ENCODE peak calls at places on chromosomes 5 and 9, in six cellular contexts. O is DND-41, N is uterus, C is lower lobe of right lung, A is breast epithelium, M is transverse colon. W is an unnamed sample.

GRCh38 chr5:1105350-1106265 is 6.3 kb downstream of the SLC12A7 start:
- DNase-seq in O (peak), N (no peak), C (no peak), A (no peak), M (peak), W (peak)

GRCh38 chr5:150573867-150574817 is 66.2 kb downstream of the NDST1 start:
- DNase-seq in O (no peak), N (no peak), C (no peak), A (peak), M (no peak), W (no peak)

GRCh38 chr9:27413507-27414214 is 110.4 kb upstream of the IFNK start:
- DNase-seq in O (no peak), N (no peak), C (no peak), A (no peak), M (no peak), W (peak)

GRCh38 chr5:179806250-179807045 is at the start of gene MGAT4B:
- DNase-seq in O (peak), N (peak), C (peak), A (peak), M (peak), W (peak)

GRCh38 chr9:120659617-120660169 is 54.6 kb downstream of the MEGF9 start:
- DNase-seq in O (no peak), N (no peak), C (no peak), A (no peak), M (no peak), W (no peak)

GRCh38 chr9:95939472-95939871 is 64.0 kb downstream of the ERCC6L2 start:
- DNase-seq in O (no peak), N (no peak), C (no peak), A (no peak), M (no peak), W (no peak)

GRCh38 chr9:86500667-86501435 is 146.6 kb upstream of the TUT7 start:
- DNase-seq in O (no peak), N (no peak), C (no peak), A (no peak), M (no peak), W (no peak)

GRCh38 chr9:2261421-2262103 is 246.4 kb downstream of the SMARCA2 start:
- DNase-seq in O (no peak), N (no peak), C (no peak), A (no peak), M (no peak), W (no peak)

GRCh38 chr9:98549401-98549800 is 159.3 kb downstream of the GABBR2 start:
- DNase-seq in O (no peak), N (no peak), C (no peak), A (no peak), M (no peak), W (no peak)

GRCh38 chr5:56589486-56589870 is 225.9 kb upstream of the MAP3K1 start:
- DNase-seq in O (no peak), N (no peak), C (no peak), A (no peak), M (no peak), W (no peak)
- H3K4me3 ChIP-seq in O (no peak), N (no peak), C (no peak), A (no peak), M (no peak), W (no peak)

GRCh38 chr5:6718161-6718681 is 5.0 kb downstream of the TENT4A start:
- DNase-seq in O (no peak), N (no peak), C (no peak), A (no peak), M (no peak), W (no peak)
- H3K4me3 ChIP-seq in O (no peak), N (no peak), C (no peak), A (no peak), M (no peak), W (no peak)

DNA sequence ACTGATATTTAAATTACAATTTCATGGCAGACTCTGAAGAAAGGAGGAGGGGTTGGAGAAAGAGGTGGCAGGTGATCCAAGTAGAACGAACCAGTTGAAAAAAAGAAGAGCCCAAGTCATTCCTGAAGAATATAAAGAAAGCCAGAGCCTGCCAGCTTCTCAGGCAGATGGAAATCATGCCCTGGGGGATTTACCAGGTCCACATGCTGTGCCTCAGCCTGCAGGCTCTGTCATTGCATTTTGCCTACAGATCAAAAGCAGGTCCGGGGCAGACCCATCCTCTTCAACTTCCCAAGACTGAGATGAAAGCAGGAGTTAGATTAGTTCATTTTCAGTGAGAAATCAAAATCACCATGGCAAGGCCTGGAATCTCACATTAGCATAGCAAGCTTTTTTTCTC is 48.5 kb downstream of the GDNF start:
- DNase-seq in O (no peak), N (no peak), C (no peak), A (no peak), M (no peak), W (no peak)
- H3K4me3 ChIP-seq in O (no peak), N (no peak), C (no peak), A (no peak), M (no peak), W (no peak)

DNA sequence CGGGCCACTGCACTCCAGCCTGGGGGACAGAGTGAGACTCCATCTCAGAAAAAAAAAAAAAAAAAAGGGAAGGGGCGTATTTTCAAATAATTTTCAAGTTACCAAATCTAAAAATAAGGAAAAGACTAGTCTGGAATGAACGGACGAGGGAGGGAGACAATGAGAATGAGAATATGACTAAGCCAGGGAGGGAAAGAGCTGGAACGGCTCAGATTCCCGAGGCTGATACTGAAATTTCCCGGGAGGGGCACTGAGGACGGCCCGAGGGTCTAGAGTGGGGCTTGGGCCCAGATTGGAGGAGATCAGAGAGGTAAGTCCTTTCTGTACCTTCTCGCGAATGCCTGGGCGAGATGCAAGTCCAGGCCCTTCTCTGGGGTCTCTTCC is 3.4 kb upstream of the CCIN start:
- DNase-seq in O (no peak), N (no peak), C (no peak), A (no peak), M (no peak), W (no peak)
- H3K4me3 ChIP-seq in O (no peak), N (peak), C (peak), A (peak), M (peak), W (no peak)

DNA sequence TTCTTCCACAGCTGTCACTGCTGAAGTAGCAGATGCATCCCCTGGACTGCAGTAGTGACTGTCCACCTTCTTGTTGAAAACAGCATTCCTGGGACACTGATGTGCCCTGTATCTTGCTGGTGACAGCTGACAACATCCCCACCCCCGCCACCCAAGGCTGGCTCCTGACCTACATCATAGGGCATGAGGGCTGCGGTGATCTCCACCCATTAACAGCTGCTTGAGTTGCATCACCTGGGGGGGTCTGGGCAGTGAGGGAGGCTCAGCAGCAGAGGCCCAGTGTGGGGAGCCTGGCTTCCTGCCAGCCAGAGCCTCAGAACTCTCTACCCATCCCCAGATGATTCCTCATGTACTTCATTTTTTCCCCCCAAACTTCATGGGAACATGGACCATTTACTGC is 4.1 kb downstream of the PRUNE2 start:
- DNase-seq in O (no peak), N (no peak), C (no peak), A (no peak), M (no peak), W (no peak)
- H3K4me3 ChIP-seq in O (no peak), N (no peak), C (no peak), A (no peak), M (no peak), W (no peak)

GRCh38 chr9:92406506-92406905 is 2.1 kb upstream of the OGN start:
- DNase-seq in O (peak), N (no peak), C (no peak), A (no peak), M (peak), W (peak)
- H3K4me3 ChIP-seq in O (no peak), N (no peak), C (no peak), A (no peak), M (no peak), W (no peak)

W was measured in small intestine.